ENCODE peak calls at places on chromosomes 5 and 9, in four cellular contexts. One of them, this sample, is unnamed.

GRCh38 chr9:135344915-135345500 is 134.6 kb upstream of the PPP1R26 start:
- DNase-seq in GM12878: no peak
- DNase-seq in WTC11: peak; percentile 4
- DNase-seq in HepG2: no peak
- DNase-seq in this sample: no peak

GRCh38 chr9:113541019-113541900 is 77.7 kb downstream of the RGS3 start:
- DNase-seq in GM12878: no peak
- DNase-seq in WTC11: peak; percentile 74
- DNase-seq in HepG2: peak; percentile 37
- DNase-seq in this sample: peak; percentile 86

GRCh38 chr5:96745844-96746531 is 61.8 kb downstream of the ERAP1 start:
- DNase-seq in GM12878: no peak
- DNase-seq in WTC11: no peak
- DNase-seq in HepG2: no peak
- DNase-seq in this sample: peak; percentile 11

GRCh38 chr9:91177661-91178280 is 183.9 kb downstream of the AUH start:
- DNase-seq in GM12878: no peak
- DNase-seq in WTC11: no peak
- DNase-seq in HepG2: no peak
- DNase-seq in this sample: no peak

GRCh38 chr5:107766439-107766838 is 95.7 kb upstream of the EFNA5 start:
- DNase-seq in GM12878: no peak
- DNase-seq in WTC11: no peak
- DNase-seq in HepG2: no peak
- DNase-seq in this sample: no peak

GRCh38 chr9:72703574-72703973 is 182.2 kb downstream of the TMC1 start:
- DNase-seq in GM12878: peak; percentile 4
- DNase-seq in WTC11: no peak
- DNase-seq in HepG2: no peak
- DNase-seq in this sample: no peak

GRCh38 chr5:91079037-91079436 is 304.1 kb downstream of the ARRDC3 start:
- DNase-seq in GM12878: peak; percentile 20
- DNase-seq in WTC11: no peak
- DNase-seq in HepG2: no peak
- DNase-seq in this sample: no peak

GRCh38 chr9:137462396-137463193 is 3.5 kb upstream of the NSMF start:
- DNase-seq in GM12878: no peak
- DNase-seq in WTC11: no peak
- DNase-seq in HepG2: no peak
- DNase-seq in this sample: no peak

GRCh38 chr5:180366303-180366702 is 13.2 kb upstream of the GFPT2 start:
- DNase-seq in GM12878: no peak
- DNase-seq in WTC11: no peak
- DNase-seq in HepG2: no peak
- DNase-seq in this sample: no peak

GRCh38 chr9:92064711-92065110 is 50.5 kb downstream of the SPTLC1 start:
- DNase-seq in GM12878: no peak
- DNase-seq in WTC11: no peak
- DNase-seq in HepG2: no peak
- DNase-seq in this sample: no peak

GRCh38 chr5:105506692-105507277 is 1944.2 kb upstream of the NUDT12 start:
- DNase-seq in GM12878: no peak
- DNase-seq in WTC11: peak; percentile 38
- DNase-seq in HepG2: peak; percentile 12
- DNase-seq in this sample: peak; percentile 24

GRCh38 chr5:37773809-37774208 is 66.0 kb downstream of the GDNF start:
- DNase-seq in GM12878: no peak
- DNase-seq in WTC11: no peak
- DNase-seq in HepG2: no peak
- DNase-seq in this sample: no peak

GRCh38 chr9:104896131-104896530 is 31.8 kb downstream of the ABCA1 start:
- DNase-seq in GM12878: no peak
- DNase-seq in WTC11: no peak
- DNase-seq in HepG2: no peak
- DNase-seq in this sample: no peak

GRCh38 chr5:66894480-66895240 is 298.5 kb downstream of the MAST4 start:
- DNase-seq in GM12878: no peak
- DNase-seq in WTC11: no peak
- DNase-seq in HepG2: no peak
- DNase-seq in this sample: no peak

DNA sequence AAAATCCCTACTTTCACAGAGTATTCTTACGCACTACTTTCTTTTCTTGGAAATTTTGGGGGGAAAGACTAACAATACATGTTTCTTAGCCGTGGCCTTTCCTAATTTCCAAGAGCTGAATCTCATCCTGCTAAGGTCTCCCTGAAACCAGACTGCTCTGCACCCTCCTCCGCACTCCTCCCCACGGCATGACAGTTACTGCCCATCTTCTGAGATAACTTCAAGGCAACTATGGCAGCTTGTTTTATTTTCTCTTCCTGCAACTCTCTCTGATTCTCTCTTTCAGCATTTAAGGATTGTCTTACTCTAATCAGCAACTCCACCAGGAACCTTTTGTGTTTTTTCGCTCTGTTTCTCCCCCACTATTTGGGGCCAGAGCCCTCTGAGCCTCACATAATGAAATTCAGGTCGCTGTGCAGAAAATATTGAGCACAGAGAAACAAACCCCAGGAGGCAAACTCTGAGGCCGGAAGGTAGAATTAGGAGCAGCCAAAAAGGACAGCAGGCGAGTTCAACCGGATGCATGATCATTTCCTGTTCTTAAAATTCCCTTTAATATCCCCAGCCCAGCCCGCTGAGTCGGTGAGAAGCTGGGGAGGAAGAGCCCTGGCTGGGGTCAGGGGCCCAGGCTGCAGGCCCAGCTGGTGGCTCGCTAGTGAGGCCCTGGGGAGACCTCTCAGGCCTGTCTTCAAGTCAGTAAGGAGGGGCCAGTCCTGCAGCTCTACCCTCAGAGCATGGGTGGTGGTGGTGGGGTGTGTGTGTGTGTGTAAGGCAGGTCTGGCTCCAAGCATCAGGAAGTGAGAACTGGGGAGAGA is 213.6 kb upstream of the S1PR3 start:
- DNase-seq in GM12878: no peak
- DNase-seq in WTC11: no peak
- DNase-seq in HepG2: no peak
- DNase-seq in this sample: peak; percentile 23
- TF ChIP-seq NR2C2 in GM12878: no peak
- TF ChIP-seq NR2C2 in WTC11: no peak
- TF ChIP-seq NR2C2 in HepG2: no peak
- TF ChIP-seq NR2C2 in this sample: no peak

DNA sequence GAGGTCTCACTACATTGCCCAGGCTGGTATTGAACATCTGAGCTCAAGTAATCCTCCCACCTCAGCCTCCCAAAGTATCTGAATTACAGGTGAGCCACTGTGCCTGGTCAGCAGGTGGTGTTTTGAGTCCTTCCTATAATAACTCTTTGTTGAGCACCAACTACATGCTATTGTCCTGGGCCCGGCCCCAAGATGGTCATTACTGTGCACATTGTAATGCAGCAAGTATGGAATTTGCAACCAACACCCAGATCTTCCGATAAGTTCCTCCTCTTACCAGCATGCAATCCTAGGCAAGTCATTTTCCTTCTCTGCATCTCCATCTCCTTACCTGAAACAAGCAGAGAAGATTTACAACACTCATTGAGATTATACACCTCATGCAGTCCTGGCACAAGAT is 510.3 kb upstream of the KLF4 start:
- DNase-seq in GM12878: no peak
- DNase-seq in WTC11: no peak
- DNase-seq in HepG2: no peak
- DNase-seq in this sample: no peak
- TF ChIP-seq NR2C2 in GM12878: no peak
- TF ChIP-seq NR2C2 in WTC11: no peak
- TF ChIP-seq NR2C2 in HepG2: no peak
- TF ChIP-seq NR2C2 in this sample: no peak

DNA sequence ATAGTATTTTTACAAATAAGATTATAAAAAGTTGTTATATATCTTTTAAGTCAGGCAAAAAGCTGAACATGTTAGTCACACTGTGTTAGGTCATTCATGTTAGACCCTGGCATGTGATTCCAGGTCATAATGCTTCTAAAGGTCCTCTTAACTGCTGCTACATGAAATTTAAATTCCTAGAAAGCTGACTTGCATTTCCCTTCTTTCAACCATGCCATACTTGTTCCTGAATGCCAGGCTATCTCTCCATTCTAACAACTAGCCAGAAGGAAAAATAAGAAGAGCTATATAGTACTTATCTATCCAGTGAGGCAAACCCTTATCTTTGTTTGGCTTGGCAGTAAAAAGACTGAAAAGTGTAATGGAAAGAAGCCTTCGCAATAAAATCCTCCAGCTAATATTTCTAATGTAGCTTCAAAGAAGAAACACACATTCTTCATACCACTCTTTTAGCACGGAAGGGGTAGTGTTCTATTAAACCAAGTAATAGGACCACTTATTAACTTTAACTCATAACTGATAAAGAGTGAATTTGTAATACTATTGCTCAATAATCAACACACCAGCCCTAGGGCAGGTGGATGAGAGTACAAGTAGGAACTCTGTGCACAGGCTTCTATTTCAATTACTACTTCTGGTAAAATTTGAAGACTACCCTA is 310.2 kb downstream of the PDE4D start:
- DNase-seq in GM12878: no peak
- DNase-seq in WTC11: no peak
- DNase-seq in HepG2: no peak
- DNase-seq in this sample: no peak
- TF ChIP-seq NR2C2 in GM12878: no peak
- TF ChIP-seq NR2C2 in WTC11: no peak
- TF ChIP-seq NR2C2 in HepG2: no peak
- TF ChIP-seq NR2C2 in this sample: no peak

GRCh38 chr9:126516561-126516935 is 97.2 kb upstream of the LMX1B start:
- DNase-seq in GM12878: no peak
- DNase-seq in WTC11: no peak
- DNase-seq in HepG2: no peak
- DNase-seq in this sample: no peak

GRCh38 chr9:126515873-126516505 is 97.7 kb upstream of the LMX1B start:
- DNase-seq in GM12878: no peak
- DNase-seq in WTC11: no peak
- DNase-seq in HepG2: no peak
- DNase-seq in this sample: no peak

GRCh38 chr9:126518763-126519162 is 95.0 kb upstream of the LMX1B start:
- DNase-seq in GM12878: no peak
- DNase-seq in WTC11: no peak
- DNase-seq in HepG2: no peak
- DNase-seq in this sample: no peak

GRCh38 chr9:126517751-126518261 is 95.9 kb upstream of the LMX1B start:
- DNase-seq in GM12878: no peak
- DNase-seq in WTC11: no peak
- DNase-seq in HepG2: no peak
- DNase-seq in this sample: no peak

DNA sequence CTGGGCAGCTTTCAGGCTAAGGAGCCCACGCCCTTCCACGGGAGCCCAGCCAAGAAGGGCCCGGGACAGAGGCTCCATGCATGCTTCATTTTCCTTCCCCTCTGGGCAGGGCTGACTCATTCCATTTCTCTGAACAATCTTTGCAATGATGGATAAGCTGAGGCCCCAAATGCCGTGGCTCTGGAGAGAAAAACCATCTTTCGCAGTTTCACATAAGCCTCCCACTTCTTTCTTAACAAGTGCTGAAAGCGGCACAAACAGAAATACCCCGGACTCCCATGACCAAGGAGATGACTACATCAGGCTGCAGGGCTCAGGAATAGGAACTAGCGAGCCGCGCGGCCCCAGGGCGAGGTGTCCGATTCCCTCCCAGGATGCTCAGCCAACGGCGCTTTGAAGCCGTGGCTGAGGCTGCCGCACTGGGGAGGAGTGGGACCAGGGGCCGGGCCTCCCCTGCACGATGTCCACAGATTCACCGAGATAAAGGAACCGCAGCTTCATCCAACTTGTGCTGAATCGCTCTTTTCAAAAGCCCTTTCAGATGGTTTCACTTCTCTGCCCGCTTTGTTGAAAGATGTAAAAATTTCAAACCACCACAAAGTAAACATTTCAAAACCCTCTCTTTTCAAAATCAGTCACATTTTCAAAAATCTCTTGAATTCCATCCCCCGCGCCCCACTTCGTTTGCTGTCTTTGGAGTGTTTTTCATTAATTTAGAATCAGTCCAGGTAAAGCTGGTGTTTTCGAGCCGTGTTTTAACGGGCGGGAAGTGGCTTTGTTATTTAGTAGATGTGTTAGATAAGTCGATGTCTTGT is 96.6 kb upstream of the LMX1B start:
- DNase-seq in GM12878: no peak
- DNase-seq in WTC11: peak; percentile 58
- DNase-seq in HepG2: peak; percentile 87
- DNase-seq in this sample: no peak
- TF ChIP-seq NR2C2 in GM12878: no peak
- TF ChIP-seq NR2C2 in WTC11: no peak
- TF ChIP-seq NR2C2 in HepG2: peak; percentile 20
- TF ChIP-seq NR2C2 in this sample: no peak